ENCODE peak calls at places on chromosomes 7 and 10, in nine cellular contexts. One of them, this sample, is unnamed.

GRCh38 chr10:31620236-31621151 is 301.5 kb downstream of the ZEB1 start:
- DNase-seq in neural crest cell: no peak
- DNase-seq in Kasumi-1: no peak
- DNase-seq in progenitor cell of endocrine pancreas: no peak
- DNase-seq in mammary epithelial cell: no peak
- DNase-seq in SK-MEL-5: peak; percentile 47
- DNase-seq in Panc1: no peak
- DNase-seq in SHP77 treated with DMSO at 0.1 percent for 48 hours: no peak
- DNase-seq in GM23248: peak; percentile 72
- DNase-seq in this sample: peak; percentile 78

GRCh38 chr10:132429281-132430230 is 32.6 kb downstream of the PWWP2B start:
- DNase-seq in neural crest cell: no peak
- DNase-seq in Kasumi-1: no peak
- DNase-seq in progenitor cell of endocrine pancreas: no peak
- DNase-seq in mammary epithelial cell: no peak
- DNase-seq in SK-MEL-5: no peak
- DNase-seq in Panc1: no peak
- DNase-seq in SHP77 treated with DMSO at 0.1 percent for 48 hours: no peak
- DNase-seq in GM23248: no peak
- DNase-seq in this sample: no peak

GRCh38 chr10:92420554-92421275 is 129.7 kb downstream of the MARCHF5 start:
- DNase-seq in neural crest cell: no peak
- DNase-seq in Kasumi-1: no peak
- DNase-seq in progenitor cell of endocrine pancreas: no peak
- DNase-seq in mammary epithelial cell: no peak
- DNase-seq in SK-MEL-5: no peak
- DNase-seq in Panc1: no peak
- DNase-seq in SHP77 treated with DMSO at 0.1 percent for 48 hours: no peak
- DNase-seq in GM23248: peak; percentile 28
- DNase-seq in this sample: no peak

GRCh38 chr7:35906191-35906908 is 105.5 kb downstream of the SEPTIN7 start:
- DNase-seq in neural crest cell: peak; percentile 58
- DNase-seq in Kasumi-1: peak; percentile 86
- DNase-seq in progenitor cell of endocrine pancreas: peak; percentile 44
- DNase-seq in mammary epithelial cell: peak; percentile 54
- DNase-seq in SK-MEL-5: peak; percentile 88
- DNase-seq in Panc1: peak; percentile 75
- DNase-seq in SHP77 treated with DMSO at 0.1 percent for 48 hours: peak; percentile 51
- DNase-seq in GM23248: peak; percentile 67
- DNase-seq in this sample: peak; percentile 79

GRCh38 chr10:17199351-17199804 is 2.1 kb downstream of the TRDMT1 start:
- DNase-seq in neural crest cell: no peak
- DNase-seq in Kasumi-1: no peak
- DNase-seq in progenitor cell of endocrine pancreas: no peak
- DNase-seq in mammary epithelial cell: peak; percentile 39
- DNase-seq in SK-MEL-5: no peak
- DNase-seq in Panc1: no peak
- DNase-seq in SHP77 treated with DMSO at 0.1 percent for 48 hours: no peak
- DNase-seq in GM23248: peak; percentile 74
- DNase-seq in this sample: peak; percentile 72

GRCh38 chr10:10777723-10778122 is 239.9 kb upstream of the CELF2 start:
- DNase-seq in neural crest cell: no peak
- DNase-seq in Kasumi-1: no peak
- DNase-seq in progenitor cell of endocrine pancreas: no peak
- DNase-seq in mammary epithelial cell: no peak
- DNase-seq in SK-MEL-5: no peak
- DNase-seq in Panc1: no peak
- DNase-seq in SHP77 treated with DMSO at 0.1 percent for 48 hours: no peak
- DNase-seq in GM23248: no peak
- DNase-seq in this sample: no peak

GRCh38 chr10:79356104-79356503 is 8.8 kb downstream of the PPIF start:
- DNase-seq in neural crest cell: no peak
- DNase-seq in Kasumi-1: peak; percentile 92
- DNase-seq in progenitor cell of endocrine pancreas: no peak
- DNase-seq in mammary epithelial cell: no peak
- DNase-seq in SK-MEL-5: no peak
- DNase-seq in Panc1: no peak
- DNase-seq in SHP77 treated with DMSO at 0.1 percent for 48 hours: no peak
- DNase-seq in GM23248: no peak
- DNase-seq in this sample: no peak

GRCh38 chr10:13062813-13063212 is 37.1 kb upstream of the OPTN start:
- DNase-seq in neural crest cell: no peak
- DNase-seq in Kasumi-1: no peak
- DNase-seq in progenitor cell of endocrine pancreas: no peak
- DNase-seq in mammary epithelial cell: no peak
- DNase-seq in SK-MEL-5: peak; percentile 16
- DNase-seq in Panc1: no peak
- DNase-seq in SHP77 treated with DMSO at 0.1 percent for 48 hours: no peak
- DNase-seq in GM23248: peak; percentile 17
- DNase-seq in this sample: no peak

GRCh38 chr7:155557778-155558177 is 11.4 kb upstream of the CNPY1 start:
- DNase-seq in neural crest cell: no peak
- DNase-seq in Kasumi-1: no peak
- DNase-seq in progenitor cell of endocrine pancreas: no peak
- DNase-seq in mammary epithelial cell: no peak
- DNase-seq in SK-MEL-5: no peak
- DNase-seq in Panc1: no peak
- DNase-seq in SHP77 treated with DMSO at 0.1 percent for 48 hours: no peak
- DNase-seq in GM23248: no peak
- DNase-seq in this sample: no peak

GRCh38 chr10:84375011-84375410 is 46.6 kb downstream of the CCSER2 start:
- DNase-seq in neural crest cell: peak; percentile 20
- DNase-seq in Kasumi-1: peak; percentile 80
- DNase-seq in progenitor cell of endocrine pancreas: peak; percentile 21
- DNase-seq in mammary epithelial cell: peak; percentile 51
- DNase-seq in SK-MEL-5: peak; percentile 66
- DNase-seq in Panc1: peak; percentile 62
- DNase-seq in SHP77 treated with DMSO at 0.1 percent for 48 hours: peak; percentile 11
- DNase-seq in GM23248: peak; percentile 65
- DNase-seq in this sample: peak; percentile 64

GRCh38 chr7:101817930-101818698 is 688 bp downstream of the CUX1 start:
- DNase-seq in neural crest cell: no peak
- DNase-seq in Kasumi-1: no peak
- DNase-seq in progenitor cell of endocrine pancreas: no peak
- DNase-seq in mammary epithelial cell: no peak
- DNase-seq in SK-MEL-5: no peak
- DNase-seq in Panc1: no peak
- DNase-seq in SHP77 treated with DMSO at 0.1 percent for 48 hours: no peak
- DNase-seq in GM23248: peak; percentile 26
- DNase-seq in this sample: peak; percentile 50

GRCh38 chr7:45153238-45153637 is 4.4 kb upstream of the RAMP3 start:
- DNase-seq in neural crest cell: no peak
- DNase-seq in Kasumi-1: no peak
- DNase-seq in progenitor cell of endocrine pancreas: no peak
- DNase-seq in mammary epithelial cell: no peak
- DNase-seq in SK-MEL-5: peak; percentile 76
- DNase-seq in Panc1: no peak
- DNase-seq in SHP77 treated with DMSO at 0.1 percent for 48 hours: no peak
- DNase-seq in GM23248: no peak
- DNase-seq in this sample: no peak

GRCh38 chr10:128156999-128157755 is 31.0 kb upstream of the MKI67 start:
- DNase-seq in neural crest cell: no peak
- DNase-seq in Kasumi-1: no peak
- DNase-seq in progenitor cell of endocrine pancreas: no peak
- DNase-seq in mammary epithelial cell: no peak
- DNase-seq in SK-MEL-5: no peak
- DNase-seq in Panc1: no peak
- DNase-seq in SHP77 treated with DMSO at 0.1 percent for 48 hours: no peak
- DNase-seq in GM23248: no peak
- DNase-seq in this sample: no peak

GRCh38 chr7:151801782-151802468 is 75.0 kb downstream of the PRKAG2 start:
- DNase-seq in neural crest cell: no peak
- DNase-seq in Kasumi-1: no peak
- DNase-seq in progenitor cell of endocrine pancreas: no peak
- DNase-seq in mammary epithelial cell: no peak
- DNase-seq in SK-MEL-5: no peak
- DNase-seq in Panc1: no peak
- DNase-seq in SHP77 treated with DMSO at 0.1 percent for 48 hours: no peak
- DNase-seq in GM23248: no peak
- DNase-seq in this sample: no peak

GRCh38 chr10:68826764-68827591 is at the start of gene STOX1:
- DNase-seq in neural crest cell: peak; percentile 59
- DNase-seq in Kasumi-1: peak; percentile 83
- DNase-seq in progenitor cell of endocrine pancreas: peak; percentile 58
- DNase-seq in mammary epithelial cell: peak; percentile 69
- DNase-seq in SK-MEL-5: peak; percentile 63
- DNase-seq in Panc1: no peak
- DNase-seq in SHP77 treated with DMSO at 0.1 percent for 48 hours: no peak
- DNase-seq in GM23248: peak; percentile 68
- DNase-seq in this sample: peak; percentile 64

GRCh38 chr7:14021069-14021468 is 31.6 kb upstream of the ETV1 start:
- DNase-seq in neural crest cell: no peak
- DNase-seq in Kasumi-1: no peak
- DNase-seq in progenitor cell of endocrine pancreas: no peak
- DNase-seq in mammary epithelial cell: peak; percentile 78
- DNase-seq in SK-MEL-5: peak; percentile 98
- DNase-seq in Panc1: no peak
- DNase-seq in SHP77 treated with DMSO at 0.1 percent for 48 hours: no peak
- DNase-seq in GM23248: peak; percentile 61
- DNase-seq in this sample: no peak

GRCh38 chr10:90969947-90970673 is 49.2 kb upstream of the ANKRD1 start:
- DNase-seq in neural crest cell: no peak
- DNase-seq in Kasumi-1: no peak
- DNase-seq in progenitor cell of endocrine pancreas: no peak
- DNase-seq in mammary epithelial cell: peak; percentile 48
- DNase-seq in SK-MEL-5: peak; percentile 19
- DNase-seq in Panc1: no peak
- DNase-seq in SHP77 treated with DMSO at 0.1 percent for 48 hours: no peak
- DNase-seq in GM23248: peak; percentile 80
- DNase-seq in this sample: peak; percentile 87

GRCh38 chr7:22262538-22262937 is 94.4 kb downstream of the RAPGEF5 start:
- DNase-seq in neural crest cell: no peak
- DNase-seq in Kasumi-1: no peak
- DNase-seq in progenitor cell of endocrine pancreas: no peak
- DNase-seq in mammary epithelial cell: no peak
- DNase-seq in SK-MEL-5: no peak
- DNase-seq in Panc1: no peak
- DNase-seq in SHP77 treated with DMSO at 0.1 percent for 48 hours: no peak
- DNase-seq in GM23248: no peak
- DNase-seq in this sample: no peak

GRCh38 chr7:85343484-85343883 is 156.6 kb upstream of the SEMA3D start:
- DNase-seq in neural crest cell: no peak
- DNase-seq in Kasumi-1: no peak
- DNase-seq in progenitor cell of endocrine pancreas: no peak
- DNase-seq in mammary epithelial cell: no peak
- DNase-seq in SK-MEL-5: no peak
- DNase-seq in Panc1: no peak
- DNase-seq in SHP77 treated with DMSO at 0.1 percent for 48 hours: no peak
- DNase-seq in GM23248: no peak
- DNase-seq in this sample: no peak

GRCh38 chr7:135704074-135704473 is 23.9 kb downstream of the SLC13A4 start:
- DNase-seq in neural crest cell: no peak
- DNase-seq in Kasumi-1: no peak
- DNase-seq in progenitor cell of endocrine pancreas: no peak
- DNase-seq in mammary epithelial cell: no peak
- DNase-seq in SK-MEL-5: peak; percentile 54
- DNase-seq in Panc1: no peak
- DNase-seq in SHP77 treated with DMSO at 0.1 percent for 48 hours: no peak
- DNase-seq in GM23248: no peak
- DNase-seq in this sample: no peak

GRCh38 chr7:42137941-42138340 is 99.1 kb downstream of the GLI3 start:
- DNase-seq in neural crest cell: no peak
- DNase-seq in Kasumi-1: no peak
- DNase-seq in progenitor cell of endocrine pancreas: no peak
- DNase-seq in mammary epithelial cell: no peak
- DNase-seq in SK-MEL-5: no peak
- DNase-seq in Panc1: no peak
- DNase-seq in SHP77 treated with DMSO at 0.1 percent for 48 hours: no peak
- DNase-seq in GM23248: no peak
- DNase-seq in this sample: no peak

GRCh38 chr7:148856891-148857290 is 27.2 kb downstream of the EZH2 start:
- DNase-seq in neural crest cell: no peak
- DNase-seq in Kasumi-1: no peak
- DNase-seq in progenitor cell of endocrine pancreas: no peak
- DNase-seq in mammary epithelial cell: peak; percentile 43
- DNase-seq in SK-MEL-5: no peak
- DNase-seq in Panc1: no peak
- DNase-seq in SHP77 treated with DMSO at 0.1 percent for 48 hours: no peak
- DNase-seq in GM23248: peak; percentile 13
- DNase-seq in this sample: no peak

GRCh38 chr10:111108441-111108840 is 31.6 kb downstream of the ADRA2A start:
- DNase-seq in neural crest cell: no peak
- DNase-seq in Kasumi-1: no peak
- DNase-seq in progenitor cell of endocrine pancreas: no peak
- DNase-seq in mammary epithelial cell: no peak
- DNase-seq in SK-MEL-5: no peak
- DNase-seq in Panc1: no peak
- DNase-seq in SHP77 treated with DMSO at 0.1 percent for 48 hours: no peak
- DNase-seq in GM23248: no peak
- DNase-seq in this sample: no peak